ENCODE peak calls at places on chromosomes 7 and 10, in four cellular contexts. F is naive thymus-derived CD4-positive, alpha-beta T cell; I is cardiac muscle cell; V is GM12878. N is an unnamed sample.

GRCh38 chr7:151256410-151257045 is 8.0 kb upstream of the SMARCD3 start:
- DNase-seq in F (no peak), I (no peak), V (no peak), N (no peak)

GRCh38 chr10:3848005-3848767 is 63.2 kb upstream of the KLF6 start:
- DNase-seq in F (no peak), V (no peak), I (no peak), N (no peak)

GRCh38 chr10:132550366-132551092 is 12.9 kb downstream of the INPP5A start:
- DNase-seq in I (no peak), F (no peak), V (no peak), N (no peak)

GRCh38 chr10:113056468-113057021 is 106.5 kb downstream of the TCF7L2 start:
- DNase-seq in F (no peak), I (no peak), V (no peak), N (no peak)

GRCh38 chr7:111752022-111752582 is 189.8 kb upstream of the IMMP2L start:
- DNase-seq in I (peak; percentile 63), F (peak; percentile 14), V (no peak), N (peak; percentile 61)

GRCh38 chr7:4266270-4267040 is 415.6 kb upstream of the FOXK1 start:
- DNase-seq in F (no peak), V (no peak), I (no peak), N (no peak)

GRCh38 chr7:4683884-4684565 is 1.9 kb downstream of the FOXK1 start:
- DNase-seq in F (peak; percentile 80), V (peak; percentile 52), I (peak; percentile 25), N (peak; percentile 24)

GRCh38 chr10:22682237-22683192 is 31.9 kb downstream of the PIP4K2A start:
- DNase-seq in F (peak; percentile 72), V (peak; percentile 52), I (peak; percentile 18), N (peak; percentile 82)

GRCh38 chr10:29482591-29483421 is 152.0 kb downstream of the SVIL start:
- DNase-seq in V (no peak), F (no peak), I (no peak), N (no peak)

GRCh38 chr7:94529516-94529915 is 19.9 kb downstream of the CASD1 start:
- DNase-seq in V (no peak), I (no peak), F (no peak), N (no peak)

GRCh38 chr10:5094265-5095205 is at the start of gene AKR1C3:
- DNase-seq in I (peak; percentile 53), F (no peak), V (no peak), N (no peak)

GRCh38 chr10:48522011-48522765 is 82.7 kb downstream of the ARHGAP22 start:
- DNase-seq in F (no peak), I (no peak), V (no peak), N (no peak)

GRCh38 chr10:122021828-122022227 is 32.9 kb downstream of the TACC2 start:
- DNase-seq in V (no peak), I (no peak), F (no peak), N (no peak)
- H3K27ac ChIP-seq in V (no peak overlapping the region), I (no peak overlapping the region), F (no peak overlapping the region), N (no peak overlapping the region)

GRCh38 chr10:50382576-50383023 is 131.3 kb upstream of the ASAH2 start:
- DNase-seq in F (no peak), V (no peak), I (no peak), N (no peak)

GRCh38 chr10:50384238-50384637 is 132.9 kb upstream of the ASAH2 start:
- DNase-seq in F (no peak), I (no peak), V (no peak), N (no peak)

GRCh38 chr10:50379652-50380051 is 128.3 kb upstream of the ASAH2 start:
- DNase-seq in V (no peak), I (no peak), F (no peak), N (no peak)

GRCh38 chr10:50384839-50385238 is 133.5 kb upstream of the ASAH2 start:
- DNase-seq in F (no peak), I (no peak), V (no peak), N (no peak)

DNA sequence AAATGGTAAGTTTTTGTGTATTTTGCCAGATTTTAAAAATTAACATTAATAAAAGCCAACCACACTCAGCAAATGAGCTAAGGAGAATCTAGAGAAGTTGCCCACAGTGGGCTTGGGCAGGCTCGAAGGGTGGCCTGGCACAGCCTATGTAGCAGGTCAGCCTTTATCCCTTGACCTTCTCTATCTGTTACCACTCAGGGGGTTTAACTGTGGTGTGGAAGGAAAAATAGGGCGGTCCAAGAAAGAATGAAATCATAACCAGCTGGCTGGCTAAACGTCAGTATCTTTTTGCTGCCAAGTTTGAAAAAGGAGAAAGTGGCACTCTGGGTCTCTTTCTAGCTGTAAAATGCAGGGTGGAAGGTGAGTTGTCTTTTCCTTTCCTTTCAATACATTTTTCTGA is 130.3 kb upstream of the ASAH2 start:
- DNase-seq in V (no peak), I (no peak), F (no peak), N (no peak)
- H3K27ac ChIP-seq in V (no peak overlapping the region), I (no peak overlapping the region), F (no peak overlapping the region), N (no peak overlapping the region)

GRCh38 chr10:89252225-89252585 is 630 bp upstream of the LIPA start:
- DNase-seq in F (no peak), V (no peak), I (no peak), N (no peak)
- H3K27ac ChIP-seq in F (no peak overlapping the region), V (no peak overlapping the region), I (no peak overlapping the region), N (no peak overlapping the region)

GRCh38 chr7:17357952-17358351 is 59.5 kb downstream of the AHR start:
- DNase-seq in I (no peak), F (no peak), V (no peak), N (no peak)

GRCh38 chr7:17359610-17360009 is 61.2 kb downstream of the AHR start:
- DNase-seq in F (no peak), I (no peak), V (no peak), N (no peak)

GRCh38 chr7:17354473-17354872 is 56.0 kb downstream of the AHR start:
- DNase-seq in V (no peak), F (no peak), I (no peak), N (no peak)
- H3K27ac ChIP-seq in V (no peak overlapping the region), F (no peak overlapping the region), I (no peak overlapping the region), N (no peak overlapping the region)

DNA sequence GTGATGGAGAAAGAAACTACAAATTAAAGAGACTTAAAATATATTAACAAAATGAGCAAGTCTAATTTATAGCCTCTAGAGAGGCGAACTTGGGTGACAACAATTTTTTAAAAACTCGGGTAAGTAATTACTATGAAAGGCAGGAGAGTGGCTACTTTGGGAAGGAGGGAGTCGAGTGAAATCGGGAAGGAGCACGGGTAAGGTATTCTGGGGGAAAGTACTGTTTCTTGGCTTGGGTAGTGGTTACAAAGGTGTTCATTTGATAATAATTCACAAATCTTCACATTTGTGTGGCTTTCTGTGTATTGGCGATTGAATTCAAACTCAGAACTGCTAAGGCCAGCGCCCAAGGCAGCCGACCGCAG is 32.9 kb upstream of the GRID1 start:
- DNase-seq in F (no peak), V (no peak), I (no peak), N (no peak)
- H3K27ac ChIP-seq in F (peak overlapping the region; percentile 76), V (no peak overlapping the region), I (no peak overlapping the region), N (no peak overlapping the region)

GRCh38 chr7:48108959-48109847 is 20.1 kb downstream of the UPP1 start:
- DNase-seq in I (no peak), F (no peak), V (no peak), N (no peak)

GRCh38 chr7:48107926-48108472 is 18.9 kb downstream of the UPP1 start:
- DNase-seq in F (no peak), I (no peak), V (no peak), N (no peak)

GRCh38 chr7:48111596-48111995 is 22.5 kb downstream of the UPP1 start:
- DNase-seq in V (no peak), I (no peak), F (no peak), N (no peak)

GRCh38 chr7:48110868-48111267 is 21.8 kb downstream of the UPP1 start:
- DNase-seq in F (no peak), V (no peak), I (no peak), N (no peak)

DNA sequence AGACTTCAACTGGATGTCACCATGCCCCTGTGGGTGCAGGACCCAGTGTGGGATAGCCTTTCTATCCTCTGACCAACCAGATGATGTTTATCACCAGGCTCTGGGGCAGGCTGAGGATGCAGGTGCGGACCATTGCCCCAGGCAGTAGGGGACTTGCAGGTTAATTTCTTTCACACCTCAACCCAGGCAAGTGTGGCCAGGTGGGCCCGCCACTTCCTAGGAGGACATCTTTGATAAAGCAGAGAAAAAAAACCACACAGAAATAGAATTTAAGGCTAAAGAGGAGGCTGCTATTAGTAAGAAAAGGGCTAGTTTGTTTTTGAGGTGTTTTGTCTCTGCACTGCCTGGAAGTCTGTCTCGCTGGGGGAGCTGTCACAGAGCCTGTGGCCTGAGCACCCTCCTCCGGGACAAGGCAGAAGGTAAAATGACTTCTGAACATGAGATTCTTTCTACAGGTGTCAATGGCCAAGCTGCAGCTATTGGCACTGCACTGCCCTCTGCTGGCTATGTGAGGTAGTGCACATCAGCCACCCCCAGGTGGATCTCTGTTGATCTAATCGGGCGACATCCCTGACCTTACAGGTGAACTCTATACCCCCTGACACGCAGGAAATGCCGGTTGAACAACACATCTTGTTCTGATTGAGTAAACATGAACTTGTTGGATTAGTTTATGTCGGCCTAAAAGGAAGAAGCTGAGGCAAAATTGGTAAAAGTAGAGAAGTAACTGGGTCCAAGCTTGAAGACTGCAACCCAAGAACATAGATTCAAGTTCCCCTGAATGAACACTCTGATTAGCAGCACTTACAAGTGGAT is 21.0 kb downstream of the UPP1 start:
- DNase-seq in I (peak; percentile 71), V (peak; percentile 46), F (peak; percentile 75), N (peak; percentile 77)
- H3K27ac ChIP-seq in I (no peak overlapping the region), V (no peak overlapping the region), F (peak overlapping the region; percentile 10), N (no peak overlapping the region)

GRCh38 chr10:31001740-31002139 is 29.9 kb downstream of the ZNF438 start:
- DNase-seq in F (no peak), I (no peak), V (no peak), N (no peak)
- H3K27ac ChIP-seq in F (no peak overlapping the region), I (no peak overlapping the region), V (no peak overlapping the region), N (no peak overlapping the region)

DNA sequence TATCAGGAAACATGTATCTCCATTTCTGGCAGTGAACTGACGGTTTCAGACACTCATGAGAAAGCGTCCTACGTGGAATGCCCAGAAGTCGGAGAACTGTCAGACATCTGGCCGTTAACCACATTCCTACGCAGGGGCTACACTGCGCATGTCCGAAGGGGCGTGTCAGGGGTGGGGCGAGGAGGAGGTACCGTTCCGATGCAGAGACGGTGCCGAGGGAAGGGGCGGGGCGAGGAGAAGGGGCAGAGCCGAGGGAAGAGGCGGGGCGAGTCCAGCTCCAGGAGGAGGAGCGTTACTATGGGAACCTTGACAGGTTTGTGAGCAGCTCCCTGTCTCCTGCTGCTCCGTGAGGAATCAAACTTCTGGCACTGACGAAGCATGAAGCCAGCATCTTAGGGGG is 366.9 kb upstream of the NUPR2 start:
- DNase-seq in I (no peak), F (no peak), V (no peak), N (no peak)
- H3K27ac ChIP-seq in I (no peak overlapping the region), F (no peak overlapping the region), V (no peak overlapping the region), N (no peak overlapping the region)

N was measured in CD8-positive, alpha-beta memory T cell.